ENCODE peak calls at places on chromosomes 4 and X, in ten cellular contexts. A is tibial nerve, C is IMR-90, D is right lobe of liver, H is body of pancreas, R is transverse colon, V is A549, B is uterus, X is breast epithelium, S is thyroid gland. J is an unnamed sample.

GRCh38 chr4:19051751-19052296 is 1030.3 kb upstream of the LCORL start:
- DNase-seq in S (no peak), B (no peak), C (no peak), V (no peak), R (no peak), X (no peak), D (no peak), H (no peak), A (no peak), J (no peak)

GRCh38 chr4:26346203-26346620 is 25.4 kb downstream of the RBPJ start:
- DNase-seq in X (no peak), S (no peak), D (no peak), R (no peak), V (no peak), B (no peak), H (no peak), A (no peak), C (no peak), J (no peak)

GRCh38 chr4:89108068-89108467 is 3.3 kb upstream of the TIGD2 start:
- DNase-seq in B (no peak), V (peak; percentile 28), H (no peak), D (no peak), X (no peak), S (no peak), C (no peak), A (no peak), R (no peak), J (no peak)

GRCh38 chrX:115616943-115617563 is 56.1 kb downstream of the PLS3 start:
- DNase-seq in S (no peak), V (peak; percentile 85), C (peak; percentile 84), H (no peak), B (no peak), R (no peak), A (no peak), X (no peak), D (no peak), J (peak; percentile 17)

GRCh38 chr4:20408596-20408995 is 156.9 kb downstream of the SLIT2 start:
- DNase-seq in D (no peak), V (no peak), H (no peak), S (no peak), X (no peak), B (no peak), R (no peak), A (no peak), C (peak; percentile 56), J (no peak)

GRCh38 chrX:149513713-149514427 is 8.8 kb upstream of the IDS start:
- DNase-seq in R (no peak), D (no peak), A (no peak), V (no peak), B (no peak), X (no peak), C (peak; percentile 21), H (no peak), S (no peak), J (no peak)

GRCh38 chrX:16665089-16665488 is 15.1 kb downstream of the S100G start:
- DNase-seq in B (no peak), S (no peak), D (no peak), H (no peak), C (peak; percentile 81), V (no peak), A (no peak), R (no peak), X (no peak), J (no peak)

GRCh38 chrX:12403474-12404082 is 265.3 kb downstream of the FRMPD4 start:
- DNase-seq in C (peak; percentile 26), A (no peak), S (no peak), H (no peak), X (no peak), D (no peak), B (no peak), R (no peak), V (no peak), J (no peak)

GRCh38 chr4:169791064-169791463 is 33.3 kb upstream of the HPF1 start:
- DNase-seq in B (no peak), A (no peak), V (peak; percentile 8), S (no peak), D (no peak), H (no peak), X (no peak), R (no peak), C (no peak), J (no peak)

GRCh38 chr4:53459548-53459947 is 82.1 kb downstream of the FIP1L1 start:
- DNase-seq in D (no peak), S (no peak), R (no peak), V (peak; percentile 10), B (no peak), H (no peak), C (peak; percentile 60), X (no peak), A (no peak), J (no peak)

GRCh38 chrX:6778547-6779231 is 243.8 kb upstream of the VCX3A start:
- DNase-seq in H (peak; percentile 68), X (no peak), B (no peak), A (no peak), V (no peak), C (no peak), R (no peak), D (no peak), S (no peak), J (no peak)

GRCh38 chrX:122835886-122836285 is 348.2 kb upstream of the GRIA3 start:
- DNase-seq in S (no peak), C (no peak), B (no peak), A (no peak), V (no peak), R (no peak), X (no peak), D (no peak), H (no peak), J (no peak)

GRCh38 chr4:139024686-139025085 is 9.1 kb downstream of the NOCT start:
- DNase-seq in R (no peak), C (no peak), B (no peak), V (no peak), X (no peak), D (no peak), H (no peak), S (no peak), A (no peak), J (no peak)

GRCh38 chr4:139027771-139028170 is 12.2 kb downstream of the NOCT start:
- DNase-seq in V (no peak), A (no peak), X (no peak), H (no peak), B (no peak), C (peak; percentile 70), S (no peak), D (no peak), R (no peak), J (no peak)

GRCh38 chr4:139025841-139026240 is 10.3 kb downstream of the NOCT start:
- DNase-seq in R (no peak), A (no peak), V (no peak), B (no peak), D (no peak), S (no peak), H (no peak), C (peak; percentile 28), X (no peak), J (no peak)

GRCh38 chr4:139030614-139031235 is 15.1 kb downstream of the NOCT start:
- DNase-seq in B (peak; percentile 70), S (peak; percentile 78), C (peak; percentile 83), D (peak; percentile 38), X (peak; percentile 63), A (peak; percentile 59), V (peak; percentile 72), H (peak; percentile 81), R (peak; percentile 76), J (peak; percentile 31)

GRCh38 chr4:139028191-139028661 is 12.6 kb downstream of the NOCT start:
- DNase-seq in S (peak; percentile 92), D (peak; percentile 64), B (no peak), C (no peak), R (no peak), H (peak; percentile 89), X (no peak), A (no peak), V (no peak), J (no peak)
- TF ChIP-seq POLR2A in S (peak; percentile 69), D (peak; percentile 38), B (no peak), C (no peak), R (no peak), H (peak; percentile 59), X (no peak), A (no peak), V (no peak), J (no peak)

DNA sequence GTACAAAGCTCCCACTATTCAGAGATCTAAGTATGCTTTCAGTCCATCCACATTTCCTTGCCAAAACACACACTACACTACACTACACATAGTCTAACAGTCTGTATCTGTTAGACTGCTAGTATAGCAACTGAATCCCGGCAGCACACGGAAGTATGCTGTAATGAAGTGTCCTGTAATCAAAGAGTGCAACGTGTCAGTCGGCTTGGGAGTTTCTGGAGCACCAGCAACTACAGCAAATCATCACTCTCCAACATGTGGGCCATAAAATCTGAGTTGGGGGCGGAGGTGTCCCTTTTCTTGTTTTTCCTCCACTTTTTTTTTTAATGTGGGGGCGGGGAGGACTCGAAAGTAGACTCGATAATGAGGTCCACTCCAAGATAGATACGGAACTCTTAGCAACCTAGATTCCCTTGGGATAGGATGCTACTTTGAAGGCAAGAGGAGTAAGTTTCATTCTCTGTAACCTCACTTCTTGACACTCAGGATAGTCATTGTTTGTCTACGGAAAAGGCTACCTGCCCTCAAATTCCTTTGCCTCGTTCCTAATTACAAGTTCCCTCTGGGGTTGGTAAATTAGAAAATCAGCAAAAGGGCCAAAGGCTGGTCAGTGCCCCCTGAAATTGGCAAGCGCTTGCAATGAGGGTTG is 722 bp downstream of the SLC10A7 start:
- DNase-seq in R (peak; percentile 57), X (no peak), S (peak; percentile 27), B (no peak), A (no peak), H (peak; percentile 65), D (peak; percentile 46), C (peak; percentile 63), V (peak; percentile 6), J (no peak)
- TF ChIP-seq POLR2A in R (peak; percentile 45), X (no peak), S (no peak), B (no peak), A (no peak), H (peak; percentile 67), D (peak; percentile 73), C (peak; percentile 6), V (no peak), J (no peak)

GRCh38 chrX:151515233-151515632 is 48.2 kb upstream of the PASD1 start:
- DNase-seq in D (no peak), H (no peak), B (no peak), R (no peak), A (no peak), C (no peak), X (no peak), S (no peak), V (no peak), J (no peak)
- TF ChIP-seq POLR2A in D (no peak), H (no peak), B (no peak), R (no peak), A (no peak), C (no peak), X (no peak), S (no peak), V (no peak), J (no peak)

DNA sequence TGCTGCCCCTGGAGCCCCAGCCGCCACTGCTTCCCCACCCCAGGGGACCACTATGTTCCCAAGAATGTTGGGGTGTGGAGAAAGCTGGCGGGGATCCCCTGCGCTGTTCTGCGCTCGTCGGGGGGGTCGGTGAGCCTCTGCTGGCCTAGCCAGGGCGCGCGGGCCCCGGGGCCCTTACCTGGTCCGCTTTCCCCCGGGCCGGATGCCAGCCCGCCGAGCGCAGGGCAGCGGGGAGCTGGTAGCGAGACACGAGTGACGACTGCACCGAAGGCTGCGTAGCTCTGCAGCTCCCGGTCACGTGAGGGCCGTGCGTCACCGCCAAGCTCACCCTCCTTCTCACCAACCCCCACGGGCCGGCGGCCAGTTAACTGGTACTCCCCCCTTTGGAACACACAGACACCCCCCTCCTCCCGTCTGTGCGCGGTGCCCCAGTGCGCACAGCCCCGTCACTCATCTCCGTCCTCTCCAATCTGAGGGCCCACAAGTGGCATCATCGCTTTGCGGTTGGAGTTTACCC is at the start of gene BEX1:
- DNase-seq in V (no peak), B (peak; percentile 46), S (peak; percentile 79), X (peak; percentile 48), D (peak; percentile 23), A (no peak), H (peak; percentile 83), R (peak; percentile 11), C (no peak), J (no peak)
- TF ChIP-seq POLR2A in V (no peak), B (no peak), S (peak; percentile 34), X (no peak), D (no peak), A (no peak), H (peak; percentile 74), R (no peak), C (no peak), J (no peak)